ENCODE peak calls at places on chromosomes 6 and 20, in five cellular contexts. E is HCT116, A is PC-3, K is mesendoderm, Y is Peyer's patch. Z is an unnamed sample.

GRCh38 chr6:1771324-1771723 is 161.6 kb downstream of the FOXC1 start:
- DNase-seq in E (no peak), A (peak), K (no peak), Y (no peak), Z (peak)

GRCh38 chr6:85135376-85136094 is 314.3 kb upstream of the NT5E start:
- DNase-seq in E (no peak), A (peak), K (no peak), Y (no peak), Z (peak)

GRCh38 chr6:135871296-135871695 is 19.8 kb downstream of the PDE7B start:
- DNase-seq in E (no peak), A (no peak), K (no peak), Y (no peak), Z (peak)

GRCh38 chr20:45359406-45360148 is 3.4 kb upstream of the SYS1 start:
- DNase-seq in E (no peak), A (no peak), K (no peak), Y (peak), Z (peak)

GRCh38 chr6:137872071-137872470 is 5.0 kb downstream of the TNFAIP3 start:
- DNase-seq in E (no peak), A (peak), K (no peak), Y (no peak), Z (peak)

GRCh38 chr6:104788400-104788799 is 71.3 kb downstream of the HACE1 start:
- DNase-seq in E (no peak), A (no peak), K (no peak), Y (no peak), Z (no peak)

GRCh38 chr6:140281236-140281635 is 906.8 kb upstream of the CITED2 start:
- DNase-seq in E (no peak), A (peak), K (no peak), Y (no peak), Z (peak)

GRCh38 chr20:60785817-60786216 is 466.2 kb upstream of the CDH4 start:
- DNase-seq in E (no peak), A (no peak), K (no peak), Y (no peak), Z (no peak)

GRCh38 chr6:32168350-32168749 is 4.0 kb downstream of the EGFL8 start:
- DNase-seq in E (no peak), A (no peak), K (no peak), Y (no peak), Z (no peak)

GRCh38 chr20:63253438-63254236 is 626 bp downstream of the NKAIN4 start:
- DNase-seq in E (no peak), A (no peak), K (peak), Y (no peak), Z (no peak)

GRCh38 chr6:38599966-38600550 is 39.7 kb downstream of the BTBD9 start:
- DNase-seq in E (no peak), A (no peak), K (no peak), Y (no peak), Z (no peak)

GRCh38 chr6:5199203-5200101 is 61.3 kb downstream of the LYRM4 start:
- DNase-seq in E (no peak), A (no peak), K (no peak), Y (no peak), Z (no peak)

GRCh38 chr6:13703496-13703895 is 8.1 kb downstream of the RANBP9 start:
- DNase-seq in E (no peak), A (no peak), K (peak), Y (no peak), Z (no peak)

GRCh38 chr6:152573762-152574161 is 63.4 kb downstream of the SYNE1 start:
- DNase-seq in E (no peak), A (no peak), K (no peak), Y (no peak), Z (no peak)

GRCh38 chr6:4608361-4609115 is 167.7 kb upstream of the CDYL start:
- DNase-seq in E (no peak), A (no peak), K (no peak), Y (no peak), Z (no peak)

GRCh38 chr6:28401172-28401571 is 1.6 kb upstream of the ZSCAN12 start:
- DNase-seq in E (no peak), A (peak), K (no peak), Y (no peak), Z (peak)

GRCh38 chr6:33029297-33030184 is 20.1 kb upstream of the HLA-DOA start:
- DNase-seq in E (no peak), A (no peak), K (no peak), Y (peak), Z (peak)

GRCh38 chr6:144215932-144216667 is 65.8 kb downstream of the STX11 start:
- DNase-seq in E (peak), A (peak), K (peak), Y (peak), Z (peak)

GRCh38 chr6:90575267-90575666 is 11.6 kb downstream of the MAP3K7 start:
- DNase-seq in E (no peak), A (no peak), K (peak), Y (no peak), Z (no peak)

GRCh38 chr6:2914318-2914660 is 11.2 kb upstream of the SERPINB9 start:
- DNase-seq in E (no peak), A (no peak), K (peak), Y (no peak), Z (peak)

GRCh38 chr6:36350681-36351091 is 14.0 kb upstream of the BNIP5 start:
- DNase-seq in E (no peak), A (no peak), K (peak), Y (no peak), Z (peak)

GRCh38 chr6:150813993-150814359 is 51.5 kb upstream of the MTHFD1L start:
- DNase-seq in E (peak), A (peak), K (no peak), Y (no peak), Z (peak)

GRCh38 chr20:47032969-47033578 is 138.4 kb downstream of the EYA2 start:
- DNase-seq in E (no peak), A (peak), K (no peak), Y (no peak), Z (no peak)

GRCh38 chr6:1657116-1657776 is 47.5 kb downstream of the FOXC1 start:
- DNase-seq in E (no peak), A (no peak), K (no peak), Y (no peak), Z (no peak)

GRCh38 chr6:27814665-27815424 is 97.4 kb downstream of the OR2B2 start:
- DNase-seq in E (peak), A (peak), K (peak), Y (peak), Z (peak)

GRCh38 chr6:30887901-30888300 is 3.6 kb downstream of the DDR1 start:
- DNase-seq in E (no peak), A (no peak), K (no peak), Y (no peak), Z (no peak)

GRCh38 chr6:99080191-99080590 is 132.4 kb upstream of the FBXL4 start:
- DNase-seq in E (no peak), A (no peak), K (no peak), Y (no peak), Z (no peak)

GRCh38 chr20:50848341-50848808 is 53.5 kb downstream of the BCAS4 start:
- DNase-seq in E (no peak), A (no peak), K (no peak), Y (no peak), Z (peak)

GRCh38 chr20:16615199-16615598 is 42.0 kb upstream of the KIF16B start:
- DNase-seq in E (no peak), A (peak), K (no peak), Y (no peak), Z (peak)

GRCh38 chr20:34299925-34300806 is 3.0 kb downstream of the AHCY start:
- DNase-seq in E (no peak), A (peak), K (no peak), Y (no peak), Z (peak)
- H3K4me3 ChIP-seq in E (no peak), A (peak), K (no peak), Y (no peak), Z (no peak)

GRCh38 chr6:34243131-34243771 is 5.6 kb downstream of the SMIM29 start:
- DNase-seq in E (no peak), A (peak), K (no peak), Y (peak), Z (no peak)

GRCh38 chr6:34242252-34243130 is 5.8 kb downstream of the HMGA1 start:
- DNase-seq in E (no peak), A (peak), K (no peak), Y (peak), Z (no peak)

GRCh38 chr6:34246249-34246562 is 2.6 kb downstream of the SMIM29 start:
- DNase-seq in E (no peak), A (no peak), K (no peak), Y (no peak), Z (no peak)

GRCh38 chr6:34246563-34247391 is 2.0 kb downstream of the SMIM29 start:
- DNase-seq in E (no peak), A (peak), K (peak), Y (peak), Z (no peak)

GRCh38 chr6:34243901-34244884 is 4.6 kb downstream of the SMIM29 start:
- DNase-seq in E (peak), A (peak), K (peak), Y (peak), Z (peak)
- H3K4me3 ChIP-seq in E (peak), A (peak), K (no peak), Y (no peak), Z (no peak)

DNA sequence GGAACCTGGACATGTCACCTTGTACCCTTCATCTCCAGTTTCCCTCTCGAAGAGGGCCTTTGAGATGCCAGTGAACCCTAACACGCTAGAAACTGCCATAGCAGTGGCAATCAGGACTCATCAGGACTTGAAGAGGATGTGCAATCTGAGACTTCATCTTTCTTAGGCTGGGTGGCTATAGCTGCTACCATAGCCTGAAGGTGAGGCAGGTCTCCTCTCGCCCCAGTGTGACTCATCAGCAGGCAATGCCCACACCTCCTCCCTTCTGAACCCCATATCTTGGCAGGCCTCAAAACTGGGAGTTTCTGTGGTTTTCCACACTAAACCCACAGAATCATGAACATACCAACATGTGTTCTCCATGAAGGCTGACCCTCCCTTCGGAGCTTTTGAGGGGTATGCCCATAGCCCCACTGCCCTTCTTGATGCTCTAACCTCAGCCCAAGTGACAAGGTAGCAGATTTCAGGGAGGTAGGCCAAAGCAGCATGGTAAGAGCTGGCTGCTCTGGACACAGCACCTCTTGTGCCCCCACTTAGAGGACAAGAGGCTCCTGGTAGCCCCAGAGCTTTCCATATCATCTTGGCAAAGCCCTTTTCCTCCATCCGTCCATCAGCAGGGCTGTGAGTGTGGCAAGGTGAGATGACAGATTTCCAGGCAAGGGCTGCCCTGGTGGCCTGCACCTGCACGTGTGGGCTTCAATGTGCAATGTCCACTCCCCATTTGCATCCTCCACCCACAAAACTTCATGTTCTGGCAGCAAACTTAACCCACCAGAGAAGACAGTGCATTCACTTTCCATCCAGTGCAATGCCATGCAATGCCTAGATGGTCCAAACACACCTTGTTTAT is 2.6 kb downstream of the BLCAP start:
- DNase-seq in E (no peak), A (peak), K (no peak), Y (peak), Z (peak)
- H3K4me3 ChIP-seq in E (no peak), A (peak), K (no peak), Y (no peak), Z (no peak)

DNA sequence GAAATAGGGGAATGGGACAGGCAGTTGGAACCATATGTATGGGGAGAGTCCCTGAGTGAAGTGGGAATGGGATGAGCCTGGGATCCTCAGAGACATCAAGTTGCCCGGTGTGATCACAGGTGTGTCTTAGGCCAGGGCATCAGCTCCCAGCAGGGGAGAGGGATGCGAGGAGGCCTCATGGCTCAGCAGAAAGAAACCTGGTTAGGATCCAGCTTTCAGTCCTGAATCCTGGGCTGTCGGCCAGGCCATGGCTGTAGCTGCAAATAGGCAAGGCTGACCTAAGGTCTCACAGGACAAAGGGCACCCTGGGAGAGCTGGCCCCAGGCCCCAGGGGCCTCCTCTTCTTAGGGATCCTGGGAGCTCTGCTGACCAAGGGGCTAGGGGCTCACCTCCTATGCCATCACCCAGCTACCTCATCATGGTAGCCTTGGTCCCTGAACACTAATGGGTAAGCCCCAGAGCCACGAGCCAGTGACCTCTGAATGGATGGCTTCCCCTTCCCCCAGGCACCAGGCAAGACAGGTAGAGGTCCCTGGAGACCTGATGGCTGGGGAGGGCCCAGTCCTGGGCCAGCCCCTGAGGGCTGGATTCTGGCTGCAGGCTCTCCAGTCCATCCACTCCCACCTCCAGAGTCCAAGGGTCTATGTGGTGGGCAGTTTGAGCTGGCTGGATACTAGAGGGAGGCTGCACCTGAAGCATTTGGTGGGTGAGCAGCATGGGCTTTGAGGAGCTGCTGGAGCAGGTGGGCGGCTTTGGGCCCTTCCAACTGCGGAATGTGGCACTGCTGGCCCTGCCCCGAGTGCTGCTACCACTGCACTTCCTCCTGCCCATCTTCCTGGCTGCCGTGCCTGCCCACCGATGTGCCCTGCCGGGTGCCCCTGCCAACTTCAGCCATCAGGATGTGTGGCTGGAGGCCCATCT is at the start of gene SLC22A7:
- DNase-seq in E (no peak), A (no peak), K (no peak), Y (peak), Z (no peak)
- H3K4me3 ChIP-seq in E (no peak), A (no peak), K (no peak), Y (no peak), Z (no peak)

GRCh38 chr20:24802286-24802820 is 146.7 kb upstream of the CST7 start:
- DNase-seq in E (no peak), A (no peak), K (no peak), Y (no peak), Z (no peak)

GRCh38 chr20:24808616-24809015 is 140.5 kb upstream of the CST7 start:
- DNase-seq in E (no peak), A (no peak), K (no peak), Y (no peak), Z (no peak)

GRCh38 chr20:24805456-24806233 is 143.4 kb upstream of the CST7 start:
- DNase-seq in E (no peak), A (no peak), K (no peak), Y (no peak), Z (no peak)

GRCh38 chr20:24806896-24807676 is 142.0 kb upstream of the CST7 start:
- DNase-seq in E (no peak), A (no peak), K (no peak), Y (no peak), Z (no peak)

DNA sequence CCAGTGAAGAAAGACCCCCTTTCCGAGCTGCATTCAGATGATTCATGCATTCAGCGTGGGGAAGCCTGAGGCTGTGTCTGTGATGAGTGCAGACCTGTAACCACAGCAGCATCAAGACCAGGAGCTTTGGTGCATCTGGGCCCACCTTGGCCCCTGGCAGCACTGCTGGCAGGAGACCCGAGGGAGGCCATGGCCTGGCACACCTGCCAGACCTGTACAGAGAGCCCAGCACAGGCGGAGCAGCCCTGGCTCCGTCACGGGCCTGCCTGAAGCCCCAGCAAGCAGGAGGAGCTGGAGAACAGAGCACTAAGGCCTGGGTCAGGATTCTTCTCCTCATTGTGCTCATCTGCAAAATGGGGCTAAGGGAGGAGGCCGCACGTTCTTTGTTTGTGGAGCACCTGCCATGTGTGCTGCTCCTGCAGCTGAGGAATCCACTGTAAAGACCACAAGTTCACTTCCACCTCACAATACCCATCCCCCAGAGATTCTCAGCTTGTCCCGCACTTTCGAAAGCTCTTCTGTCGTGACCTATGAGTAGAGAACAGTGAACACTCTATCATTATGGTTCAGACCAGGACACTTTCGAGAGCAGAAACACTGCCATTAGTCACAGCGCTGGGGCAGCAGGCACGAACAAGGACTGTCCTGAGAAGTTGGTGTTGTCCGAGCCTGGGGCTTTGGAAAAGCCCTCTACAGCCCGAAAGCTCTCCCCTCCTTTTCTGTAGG is 144.4 kb upstream of the CST7 start:
- DNase-seq in E (no peak), A (no peak), K (no peak), Y (no peak), Z (no peak)
- H3K4me3 ChIP-seq in E (no peak), A (no peak), K (no peak), Y (no peak), Z (no peak)